ENCODE peak calls at places on chromosomes 2 and 18, in six cellular contexts. Q is neural crest cell, T is H1, Z is omental fat pad, A is psoas muscle, X is RWPE1. G is an unnamed sample.

GRCh38 chr2:187324631-187325030 is 123.4 kb downstream of the CALCRL start:
- DNase-seq in T (no peak), X (no peak), A (no peak), Q (no peak), Z (no peak), G (no peak)

GRCh38 chr2:239263937-239264837 is 136.6 kb downstream of the HDAC4 start:
- DNase-seq in Q (no peak), Z (no peak), A (peak), X (no peak), T (no peak), G (no peak)

GRCh38 chr18:48027401-48027931 is 97.0 kb upstream of the SMAD2 start:
- DNase-seq in T (no peak), X (no peak), Q (no peak), Z (no peak), A (no peak), G (no peak)

GRCh38 chr2:14749869-14750268 is 117.4 kb downstream of the LRATD1 start:
- DNase-seq in Z (no peak), A (no peak), Q (no peak), X (no peak), T (no peak), G (no peak)

GRCh38 chr2:182103531-182103930 is 117.9 kb downstream of the PPP1R1C start:
- DNase-seq in X (no peak), Z (no peak), A (no peak), Q (peak), T (no peak), G (no peak)

GRCh38 chr2:7841751-7842150 is 840.1 kb upstream of the ID2 start:
- DNase-seq in T (no peak), Z (no peak), X (no peak), A (no peak), Q (no peak), G (no peak)

GRCh38 chr2:218540015-218540414 is 28.1 kb downstream of the USP37 start:
- DNase-seq in A (no peak), X (no peak), Q (no peak), T (no peak), Z (no peak), G (no peak)

GRCh38 chr2:96118698-96119388 is 2.5 kb upstream of the ADRA2B start:
- DNase-seq in Z (no peak), T (no peak), Q (no peak), A (no peak), X (no peak), G (no peak)

GRCh38 chr2:39487398-39488250 is 50.5 kb upstream of the MAP4K3 start:
- DNase-seq in Q (no peak), X (no peak), T (no peak), A (no peak), Z (no peak), G (no peak)

GRCh38 chr2:71043531-71044407 is 24.7 kb upstream of the NAGK start:
- DNase-seq in Q (no peak), Z (no peak), T (no peak), X (no peak), A (no peak), G (no peak)

GRCh38 chr18:47204908-47205522 is 28.9 kb upstream of the IER3IP1 start:
- DNase-seq in Z (no peak), T (peak), X (peak), Q (peak), A (no peak), G (no peak)

GRCh38 chr2:215888680-215889079 is 124.7 kb downstream of the MREG start:
- DNase-seq in X (no peak), Z (no peak), T (no peak), A (no peak), Q (no peak), G (no peak)

GRCh38 chr18:52874774-52875173 is 534.8 kb downstream of the DCC start:
- DNase-seq in Z (no peak), Q (no peak), X (no peak), T (no peak), A (no peak), G (no peak)

GRCh38 chr18:8785855-8786765 is 80.8 kb downstream of the MTCL1 start:
- DNase-seq in T (no peak), Z (no peak), A (no peak), Q (no peak), X (no peak), G (no peak)

GRCh38 chr18:22822024-22822423 is 111.1 kb upstream of the RBBP8 start:
- DNase-seq in A (no peak), T (no peak), Q (no peak), Z (no peak), X (no peak), G (no peak)

GRCh38 chr2:47798628-47799027 is 15.7 kb downstream of the MSH6 start:
- DNase-seq in X (no peak), A (no peak), Q (no peak), Z (no peak), T (no peak), G (no peak)

GRCh38 chr2:10404324-10405143 is 43.6 kb downstream of the ODC1 start:
- DNase-seq in T (no peak), X (no peak), A (no peak), Z (no peak), Q (no peak), G (no peak)

GRCh38 chr2:72934683-72935610 is 17.6 kb downstream of the EMX1 start:
- DNase-seq in A (peak), X (peak), Q (no peak), Z (no peak), T (no peak), G (no peak)

GRCh38 chr2:123546348-123546747 is 478.7 kb upstream of the CNTNAP5 start:
- DNase-seq in Q (no peak), Z (no peak), T (no peak), A (no peak), X (peak), G (no peak)

GRCh38 chr2:42770288-42771131 is 6.6 kb upstream of the OXER1 start:
- DNase-seq in Z (no peak), T (peak), A (no peak), X (peak), Q (peak), G (no peak)

GRCh38 chr2:84908948-84909713 is 3.7 kb downstream of the TMSB10 start:
- DNase-seq in Q (no peak), Z (no peak), X (no peak), T (no peak), A (no peak), G (no peak)

GRCh38 chr18:56890632-56891031 is 239.5 kb downstream of the WDR7 start:
- DNase-seq in A (no peak), T (no peak), Q (no peak), X (peak), Z (no peak), G (no peak)

GRCh38 chr2:162092656-162093556 is 18.9 kb upstream of the DPP4 start:
- DNase-seq in A (peak), Z (peak), X (peak), T (no peak), Q (no peak), G (no peak)

GRCh38 chr2:162090109-162090508 is 16.1 kb upstream of the DPP4 start:
- DNase-seq in Q (no peak), A (no peak), Z (no peak), T (no peak), X (no peak), G (no peak)

GRCh38 chr2:162086904-162087303 is 12.9 kb upstream of the DPP4 start:
- DNase-seq in A (no peak), Q (no peak), Z (no peak), X (no peak), T (no peak), G (no peak)

GRCh38 chr2:162092008-162092390 is 18.0 kb upstream of the DPP4 start:
- DNase-seq in Q (no peak), A (no peak), T (no peak), X (no peak), Z (no peak), G (no peak)

DNA sequence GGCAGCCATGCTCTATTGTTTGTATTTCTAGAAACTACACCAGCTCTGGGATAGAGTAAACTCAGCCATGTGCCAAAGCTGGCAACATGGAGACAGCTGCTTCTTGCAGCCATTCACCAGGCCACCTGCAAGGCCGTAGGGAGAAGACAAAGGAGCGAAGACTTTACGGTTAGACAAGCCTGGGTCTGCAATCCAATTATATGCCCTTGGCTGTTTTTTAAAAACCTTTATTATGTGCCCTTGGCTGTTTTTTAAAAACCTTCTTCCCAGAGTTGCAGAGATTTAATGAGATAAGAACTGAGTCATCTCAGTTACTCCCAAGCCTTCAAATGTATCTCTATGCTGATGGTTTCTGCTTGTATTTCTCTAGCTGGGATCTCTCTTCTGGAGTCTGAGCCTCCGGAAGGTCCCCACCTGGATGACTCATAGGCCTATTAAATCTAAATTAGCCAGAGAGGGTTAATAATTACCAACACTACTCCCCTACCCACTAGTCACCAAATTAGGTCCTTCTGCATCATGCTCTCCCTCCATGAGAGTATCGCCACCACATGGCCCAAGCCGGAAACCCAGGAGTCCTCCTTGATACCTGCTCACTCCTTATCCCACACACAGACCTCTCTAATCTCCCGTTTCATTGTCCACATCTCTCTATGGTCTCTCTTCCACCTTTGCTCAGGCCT is 17.5 kb upstream of the DPP4 start:
- DNase-seq in Z (no peak), T (peak), A (no peak), X (no peak), Q (no peak), G (no peak)
- TF ChIP-seq CTCF in Z (no peak), T (peak), A (no peak), X (no peak), Q (no peak), G (no peak)

DNA sequence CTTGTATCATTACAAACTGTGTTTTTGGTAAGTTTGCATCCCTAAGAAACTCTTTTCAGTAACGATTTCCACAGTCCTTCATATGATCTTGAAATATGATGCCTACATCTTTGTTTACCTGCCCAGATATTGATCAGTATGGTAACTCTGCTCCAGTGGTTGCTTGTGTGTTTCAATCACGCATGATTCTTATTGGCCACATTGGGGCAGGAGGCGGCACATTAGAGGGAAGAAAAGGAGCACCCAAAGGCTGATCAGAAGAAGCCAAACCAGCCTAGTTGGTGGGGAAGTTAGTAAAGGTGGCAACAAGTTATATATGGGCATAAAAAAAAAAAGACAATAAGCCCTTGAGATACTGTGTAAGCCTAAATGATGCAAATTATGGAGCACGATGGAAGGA is 158.9 kb downstream of the RHBDD1 start:
- DNase-seq in T (no peak), X (no peak), Z (no peak), Q (no peak), A (no peak), G (no peak)
- TF ChIP-seq CTCF in T (no peak), X (no peak), Z (no peak), Q (peak), A (no peak), G (no peak)

GRCh38 chr2:219748673-219749570 is 121.5 kb downstream of the SLC4A3 start:
- DNase-seq in T (no peak), Z (no peak), Q (no peak), A (no peak), X (no peak), G (no peak)
- TF ChIP-seq CTCF in T (no peak), Z (no peak), Q (no peak), A (no peak), X (no peak), G (no peak)

DNA sequence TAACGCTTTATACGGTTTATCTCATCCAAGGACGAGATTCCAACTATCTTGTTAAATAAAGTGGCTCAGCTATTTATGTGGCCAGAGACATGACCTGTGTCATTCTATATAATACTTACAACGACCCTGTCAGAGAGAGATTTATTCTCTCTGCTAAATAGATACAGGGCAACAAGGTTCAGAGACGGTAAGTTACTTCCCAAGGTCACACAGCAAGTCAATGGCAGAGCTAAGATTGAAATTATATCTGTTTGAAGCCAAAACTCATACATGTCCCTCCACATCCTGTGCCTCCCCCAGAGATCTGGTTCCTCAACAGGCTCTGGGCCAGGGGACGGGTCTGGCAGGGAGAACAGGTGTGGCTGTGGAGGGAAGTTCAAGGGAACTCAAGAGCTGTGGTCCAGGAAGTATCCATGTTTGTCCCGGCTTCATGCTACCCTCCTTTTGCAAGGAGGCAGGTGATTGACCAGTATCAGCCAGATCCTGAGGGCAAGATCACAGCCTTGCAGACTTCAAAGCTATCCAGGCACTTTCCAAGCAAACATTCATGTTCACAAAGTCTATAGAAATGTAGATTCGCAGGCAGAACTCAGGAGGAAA is 99.8 kb downstream of the CAPN13 start:
- DNase-seq in Z (no peak), Q (no peak), X (no peak), A (no peak), T (peak), G (no peak)
- TF ChIP-seq CTCF in Z (no peak), Q (no peak), X (no peak), A (no peak), T (no peak), G (no peak)

GRCh38 chr2:54341656-54342055 is 85.6 kb upstream of the TSPYL6 start:
- DNase-seq in Q (no peak), X (no peak), T (no peak), Z (no peak), A (no peak), G (no peak)
- TF ChIP-seq CTCF in Q (no peak), X (no peak), T (peak), Z (no peak), A (peak), G (peak)